ENCODE peak calls at places on chromosomes 12 and 14, in ten cellular contexts. Z is uterus, B is right atrium auricular region, Q is lower lobe of right lung, L is astrocyte, A is heart left ventricle, C is tibial artery, P is A549, D is upper lobe of right lung, U is prostate gland. O is an unnamed sample. For H3K4me1 and H3K9me3, the result is how much of the 10 kb centered on the place peaks cover.

GRCh38 chr12:51345681-51346080 is 798 bp downstream of the CELA1 start:
- DNase-seq in Z (no peak), B (no peak), Q (no peak), L (peak), A (no peak), C (no peak), P (no peak), D (no peak), U (no peak), O (no peak)

GRCh38 chr12:114673169-114673833 is 10.7 kb downstream of the TBX3 start:
- DNase-seq in Z (peak), B (no peak), Q (no peak), L (peak), A (no peak), C (no peak), P (no peak), D (no peak), U (peak), O (no peak)

GRCh38 chr12:17062296-17063061 is 456.5 kb upstream of the LMO3 start:
- DNase-seq in Z (no peak), B (no peak), Q (no peak), L (no peak), A (no peak), C (no peak), P (no peak), D (no peak), U (no peak), O (no peak)

GRCh38 chr12:46269429-46270241 is 792 bp upstream of the SLC38A1 start:
- DNase-seq in Z (no peak), B (no peak), Q (no peak), L (peak), A (no peak), C (no peak), P (peak), D (no peak), U (no peak), O (peak)

GRCh38 chr14:32939254-32940065 is 781 bp downstream of the NPAS3 start:
- DNase-seq in Z (peak), B (no peak), Q (peak), L (peak), A (peak), C (peak), P (no peak), D (peak), U (peak), O (peak)

GRCh38 chr12:128043317-128043716 is 223.7 kb upstream of the TMEM132C start:
- DNase-seq in Z (no peak), B (no peak), Q (no peak), L (no peak), A (no peak), C (no peak), P (no peak), D (no peak), U (no peak), O (no peak)

GRCh38 chr12:50647031-50647430 is 116.9 kb upstream of the ATF1 start:
- DNase-seq in Z (no peak), B (no peak), Q (no peak), L (no peak), A (no peak), C (no peak), P (no peak), D (no peak), U (no peak), O (no peak)

GRCh38 chr14:50531595-50532501 is 521 bp downstream of the MAP4K5 start:
- DNase-seq in Z (peak), B (no peak), Q (peak), L (no peak), A (peak), C (peak), P (no peak), D (peak), U (peak), O (peak)

GRCh38 chr14:93030761-93031160 is 85.0 kb downstream of the ITPK1 start:
- DNase-seq in Z (no peak), B (no peak), Q (no peak), L (no peak), A (no peak), C (no peak), P (no peak), D (no peak), U (no peak), O (no peak)

GRCh38 chr14:93033039-93033982 is 82.4 kb downstream of the ITPK1 start:
- DNase-seq in Z (no peak), B (no peak), Q (no peak), L (no peak), A (no peak), C (no peak), P (no peak), D (no peak), U (no peak), O (no peak)

GRCh38 chr14:93031505-93032300 is 84.0 kb downstream of the ITPK1 start:
- DNase-seq in Z (no peak), B (no peak), Q (no peak), L (no peak), A (no peak), C (no peak), P (no peak), D (no peak), U (no peak), O (no peak)

GRCh38 chr14:93033983-93034670 is 81.6 kb downstream of the ITPK1 start:
- DNase-seq in Z (no peak), B (no peak), Q (no peak), L (no peak), A (no peak), C (no peak), P (no peak), D (no peak), U (no peak), O (no peak)

GRCh38 chr14:93032301-93032929 is 83.3 kb downstream of the ITPK1 start:
- DNase-seq in Z (no peak), B (no peak), Q (peak), L (no peak), A (no peak), C (peak), P (no peak), D (no peak), U (no peak), O (no peak)
- H3K4me1 ChIP-seq in Z (under half), B (half or more), Q (under half), L (under half), A (half or more), C (under half), P (half or more), D (under half), U (under half), O (under half)

GRCh38 chr14:93107383-93107782 is 8.3 kb downstream of the ITPK1 start:
- DNase-seq in Z (no peak), B (no peak), Q (no peak), L (no peak), A (no peak), C (no peak), P (no peak), D (no peak), U (no peak), O (peak)

GRCh38 chr14:93105362-93105761 is 10.4 kb downstream of the ITPK1 start:
- DNase-seq in Z (no peak), B (peak), Q (peak), L (peak), A (no peak), C (peak), P (no peak), D (peak), U (no peak), O (no peak)

GRCh38 chr14:93106541-93107156 is 9.1 kb downstream of the ITPK1 start:
- DNase-seq in Z (no peak), B (no peak), Q (no peak), L (no peak), A (no peak), C (no peak), P (no peak), D (no peak), U (no peak), O (peak)

GRCh38 chr14:93103392-93104080 is 12.2 kb downstream of the ITPK1 start:
- DNase-seq in Z (no peak), B (no peak), Q (peak), L (no peak), A (peak), C (no peak), P (no peak), D (peak), U (no peak), O (peak)

GRCh38 chr14:93104961-93105360 is 10.8 kb downstream of the ITPK1 start:
- DNase-seq in Z (no peak), B (no peak), Q (no peak), L (no peak), A (no peak), C (no peak), P (no peak), D (no peak), U (no peak), O (no peak)
- TF ChIP-seq CTCF in Z (no peak), B (no peak), Q (no peak), L (no peak), A (no peak), C (no peak), P (no peak), D (no peak), U (no peak), O (no peak)

GRCh38 chr14:105533811-105534498 is 7.6 kb downstream of the TMEM121 start:
- DNase-seq in Z (no peak), B (no peak), Q (no peak), L (no peak), A (no peak), C (no peak), P (no peak), D (peak), U (no peak), O (no peak)
- H3K9me3 ChIP-seq in Z (under half), B (under half), Q (under half), L (under half), A (under half), C (under half), P (under half), D (under half), U (under half), O (under half)

GRCh38 chr14:61720302-61720677 is 25.0 kb downstream of the HIF1A start:
- DNase-seq in Z (no peak), B (no peak), Q (no peak), L (peak), A (no peak), C (no peak), P (no peak), D (no peak), U (no peak), O (no peak)
- H3K4me1 ChIP-seq in Z (under half), B (under half), Q (under half), L (under half), A (under half), C (under half), P (half or more), D (under half), U (under half), O (under half)

GRCh38 chr12:110355080-110355479 is 48.4 kb downstream of the ANAPC7 start:
- DNase-seq in Z (no peak), B (no peak), Q (no peak), L (peak), A (no peak), C (no peak), P (peak), D (no peak), U (no peak), O (no peak)
- TF ChIP-seq CTCF in Z (no peak), B (no peak), Q (peak), L (peak), A (no peak), C (peak), P (peak), D (peak), U (no peak), O (no peak)